ENCODE peak calls at places on chromosomes 12 and 14, in four cellular contexts. A, Y, J and G are unnamed samples.

GRCh38 chr12:82299617-82300016 is 58.6 kb downstream of the CCDC59 start:
- DNase-seq in J (no peak), Y (no peak), A (no peak), G (no peak)

GRCh38 chr12:122282066-122282465 is 15.8 kb upstream of the VPS33A start:
- DNase-seq in Y (no peak), J (no peak), A (no peak), G (no peak)

GRCh38 chr12:52121848-52122838 is 42.6 kb downstream of the SMIM41 start:
- DNase-seq in J (no peak), A (peak), Y (peak), G (peak)

GRCh38 chr14:83485591-83485990 is 1951.9 kb upstream of the SEL1L start:
- DNase-seq in J (no peak), Y (no peak), A (no peak), G (no peak)

GRCh38 chr12:108302471-108303311 is 36.4 kb downstream of the CMKLR1 start:
- DNase-seq in J (peak), Y (peak), A (no peak), G (no peak)

GRCh38 chr12:112178796-112179195 is 53.4 kb downstream of the TRAFD1 start:
- DNase-seq in J (no peak), A (no peak), Y (no peak), G (no peak)

GRCh38 chr12:123106640-123107359 is 44.1 kb downstream of the PITPNM2 start:
- DNase-seq in J (no peak), A (peak), Y (no peak), G (peak)

GRCh38 chr14:91205449-91205848 is 39.1 kb downstream of the GPR68 start:
- DNase-seq in Y (no peak), J (no peak), A (no peak), G (no peak)

GRCh38 chr12:45560689-45561088 is 168.8 kb upstream of the ARID2 start:
- DNase-seq in J (no peak), Y (no peak), A (no peak), G (no peak)

GRCh38 chr12:1350055-1350933 is 244.1 kb downstream of the FBXL14 start:
- DNase-seq in A (no peak), J (no peak), Y (no peak), G (peak)

GRCh38 chr12:62772556-62772955 is 162.4 kb downstream of the PPM1H start:
- DNase-seq in J (no peak), Y (no peak), A (no peak), G (no peak)

GRCh38 chr14:104216457-104216856 is 78.1 kb downstream of the KIF26A start:
- DNase-seq in Y (no peak), A (no peak), J (no peak), G (no peak)

GRCh38 chr12:2324375-2324774 is 271.6 kb downstream of the CACNA1C start:
- DNase-seq in J (no peak), Y (no peak), A (no peak), G (no peak)

GRCh38 chr14:102930753-102931579 is 8.5 kb downstream of the AMN start:
- DNase-seq in Y (no peak), A (no peak), J (no peak), G (no peak)

GRCh38 chr12:60398547-60398946 is 802.7 kb downstream of the SLC16A7 start:
- DNase-seq in A (no peak), J (no peak), Y (no peak), G (no peak)

GRCh38 chr12:94271351-94271750 is 123.0 kb downstream of the PLXNC1 start:
- DNase-seq in Y (no peak), J (no peak), A (no peak), G (no peak)

GRCh38 chr14:103594265-103594664 is 31.5 kb downstream of the COA8 start:
- DNase-seq in Y (no peak), A (no peak), J (peak), G (no peak)

GRCh38 chr14:78950654-78951053 is 780.5 kb downstream of the NRXN3 start:
- DNase-seq in A (no peak), J (no peak), Y (no peak), G (peak)

GRCh38 chr12:15522574-15523187 is 200.4 kb downstream of the PTPRO start:
- DNase-seq in Y (no peak), A (no peak), J (peak), G (peak)

GRCh38 chr12:42372154-42372791 is 46.3 kb downstream of the PPHLN1 start:
- DNase-seq in A (peak), Y (no peak), J (peak), G (peak)

GRCh38 chr14:96847451-96847850 is 50.3 kb downstream of the VRK1 start:
- DNase-seq in J (no peak), Y (no peak), A (no peak), G (no peak)

GRCh38 chr12:130482448-130482847 is 144.8 kb downstream of the PIWIL1 start:
- DNase-seq in J (no peak), Y (peak), A (no peak), G (no peak)

GRCh38 chr14:96055065-96055752 is 16.0 kb downstream of the C14orf132 start:
- DNase-seq in Y (no peak), A (no peak), J (no peak), G (no peak)

GRCh38 chr12:120055231-120055630 is 61.3 kb downstream of the RAB35 start:
- DNase-seq in J (no peak), A (no peak), Y (no peak), G (peak)

GRCh38 chr14:74605531-74606223 is 6.4 kb downstream of the LTBP2 start:
- DNase-seq in J (no peak), Y (no peak), A (no peak), G (no peak)

DNA sequence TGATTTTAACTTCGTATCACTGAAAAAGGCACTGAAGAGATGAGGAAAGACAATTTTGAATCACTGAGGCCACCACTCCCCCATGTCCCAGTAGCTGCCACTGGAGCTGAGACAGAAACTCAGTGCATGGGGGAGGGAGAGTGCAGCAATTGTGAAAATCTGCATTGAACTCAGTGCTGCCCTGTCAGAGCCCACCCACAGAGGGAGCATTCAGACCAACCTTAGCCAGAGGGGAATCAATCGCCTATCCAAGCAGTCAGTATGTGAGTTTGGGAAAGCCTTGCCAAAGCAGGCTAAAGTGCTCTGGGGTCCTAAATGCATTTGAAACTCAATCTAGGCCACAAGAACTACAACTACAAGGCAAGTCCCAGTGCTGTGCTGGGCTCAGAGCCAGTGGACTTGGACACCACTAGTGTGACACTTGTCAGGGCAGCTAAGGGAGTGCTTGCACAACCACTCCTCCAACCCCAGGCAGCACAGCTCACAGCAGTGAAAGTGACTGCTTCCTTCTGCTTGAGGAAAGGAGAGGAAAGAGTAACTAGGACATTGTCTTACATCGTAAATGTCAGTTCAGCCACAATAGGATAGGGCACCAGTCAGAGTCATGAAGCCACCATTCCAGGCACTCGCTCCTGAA is 13.3 kb downstream of the RNASE3 start:
- DNase-seq in J (peak), Y (no peak), A (no peak), G (no peak)
- TF ChIP-seq CTCF in J (peak), Y (peak), A (peak), G (no peak)

GRCh38 chr14:98217530-98217929 is 1054.5 kb downstream of the BCL11B start:
- DNase-seq in A (no peak), J (no peak), Y (no peak), G (no peak)

GRCh38 chr14:98219638-98220037 is 1052.4 kb downstream of the BCL11B start:
- DNase-seq in Y (no peak), A (no peak), J (no peak), G (no peak)

GRCh38 chr14:98223106-98223505 is 1048.9 kb downstream of the BCL11B start:
- DNase-seq in A (no peak), J (no peak), Y (no peak), G (no peak)

DNA sequence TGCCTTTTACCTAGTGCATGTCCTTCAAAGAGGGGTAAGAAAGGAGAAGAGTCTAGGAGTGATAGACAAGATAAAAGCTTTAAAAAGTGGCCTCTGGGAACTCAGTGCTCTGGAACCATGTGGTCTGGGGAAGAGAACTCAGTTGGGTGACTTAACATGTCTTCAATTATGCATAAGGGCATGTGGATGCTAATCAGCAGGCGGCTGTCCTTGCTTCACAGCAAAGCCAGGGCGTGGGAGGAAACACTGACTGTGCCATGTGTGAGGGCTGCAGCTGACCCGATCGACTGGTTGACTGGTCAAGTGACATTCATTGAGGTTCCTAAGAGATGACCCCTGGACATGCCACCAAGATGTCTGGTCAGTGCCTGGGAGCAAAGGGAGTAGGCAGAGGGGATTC is 1053.8 kb downstream of the BCL11B start:
- DNase-seq in Y (no peak), A (no peak), J (no peak), G (no peak)
- TF ChIP-seq RNF2 in Y (no peak), A (no peak), J (no peak), G (no peak)

GRCh38 chr12:101697930-101698781 is 716 bp downstream of the CHPT1 start:
- DNase-seq in J (peak), Y (no peak), A (peak), G (peak)

GRCh38 chr12:101700299-101700820 is 2.9 kb downstream of the CHPT1 start:
- DNase-seq in J (no peak), A (no peak), Y (no peak), G (no peak)

GRCh38 chr12:101697197-101697929 is at the start of gene CHPT1:
- DNase-seq in Y (peak), J (peak), A (peak), G (peak)

GRCh38 chr12:101696477-101697196 is 803 bp upstream of the CHPT1 start:
- DNase-seq in J (peak), Y (no peak), A (peak), G (peak)

GRCh38 chr12:101698782-101699347 is 1.4 kb downstream of the CHPT1 start:
- DNase-seq in A (no peak), Y (no peak), J (no peak), G (peak)
- TF ChIP-seq CTCF in A (peak), Y (no peak), J (peak), G (peak)

GRCh38 chr12:4383304-4383865 is 3.9 kb upstream of the FGF23 start:
- DNase-seq in Y (peak), J (peak), A (peak), G (no peak)

GRCh38 chr12:4388032-4388431 is 8.5 kb upstream of the FGF23 start:
- DNase-seq in Y (no peak), J (no peak), A (no peak), G (no peak)

GRCh38 chr12:4388662-4389061 is 9.2 kb upstream of the FGF23 start:
- DNase-seq in A (peak), J (no peak), Y (no peak), G (no peak)

GRCh38 chr12:4387607-4388006 is 8.1 kb upstream of the FGF23 start:
- DNase-seq in Y (no peak), J (no peak), A (no peak), G (no peak)

DNA sequence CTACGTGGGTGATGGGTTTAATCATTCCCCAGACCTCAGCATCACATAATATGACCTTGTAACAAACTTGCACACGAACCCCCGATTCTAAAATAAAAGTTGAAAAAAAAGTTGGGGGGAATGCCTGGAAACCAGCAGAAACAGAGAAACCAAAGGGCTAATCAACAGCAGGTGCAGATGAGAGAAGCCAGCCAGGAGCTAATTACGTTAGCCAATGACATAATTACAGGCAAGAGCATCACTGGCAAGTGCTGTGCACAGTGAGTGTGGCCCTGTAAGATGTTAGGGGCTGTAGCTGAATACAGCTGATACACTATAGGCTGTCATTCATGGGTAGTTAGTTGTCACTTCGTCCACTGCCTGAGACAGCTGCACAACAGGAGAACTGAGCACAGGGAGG is 7.2 kb upstream of the FGF23 start:
- DNase-seq in J (no peak), A (no peak), Y (no peak), G (no peak)
- TF ChIP-seq RNF2 in J (no peak), A (no peak), Y (no peak), G (no peak)